ENCODE peak calls at places on chromosomes 4 and X, in five cellular contexts. One of them, this sample, is unnamed.

GRCh38 chrX:23752740-23753435 is 9.8 kb upstream of the ACOT9 start:
- DNase-seq in tibial nerve: no peak
- DNase-seq in sigmoid colon: no peak
- DNase-seq in A549: peak
- DNase-seq in suprapubic skin: no peak
- DNase-seq in this sample: no peak

GRCh38 chr4:97984545-97985131 is 158.6 kb downstream of the STPG2 start:
- DNase-seq in tibial nerve: no peak
- DNase-seq in sigmoid colon: no peak
- DNase-seq in A549: peak
- DNase-seq in suprapubic skin: no peak
- DNase-seq in this sample: no peak

GRCh38 chrX:31836479-31836878 is 764.6 kb upstream of the FTHL17 start:
- DNase-seq in tibial nerve: no peak
- DNase-seq in sigmoid colon: no peak
- DNase-seq in A549: no peak
- DNase-seq in suprapubic skin: no peak
- DNase-seq in this sample: no peak

GRCh38 chrX:153877571-153878261 is 8.3 kb downstream of the L1CAM start:
- DNase-seq in tibial nerve: no peak
- DNase-seq in sigmoid colon: no peak
- DNase-seq in A549: no peak
- DNase-seq in suprapubic skin: no peak
- DNase-seq in this sample: no peak

GRCh38 chr4:168981460-168981859 is 28.6 kb downstream of the CBR4 start:
- DNase-seq in tibial nerve: no peak
- DNase-seq in sigmoid colon: no peak
- DNase-seq in A549: no peak
- DNase-seq in suprapubic skin: no peak
- DNase-seq in this sample: no peak

GRCh38 chrX:42070866-42071265 is 147.5 kb upstream of the CASK start:
- DNase-seq in tibial nerve: no peak
- DNase-seq in sigmoid colon: no peak
- DNase-seq in A549: no peak
- DNase-seq in suprapubic skin: no peak
- DNase-seq in this sample: no peak

GRCh38 chrX:41822917-41823316 is 98.9 kb downstream of the GPR82 start:
- DNase-seq in tibial nerve: no peak
- DNase-seq in sigmoid colon: no peak
- DNase-seq in A549: no peak
- DNase-seq in suprapubic skin: no peak
- DNase-seq in this sample: no peak

GRCh38 chr4:136571315-136571714 is 961.0 kb downstream of the PCDH18 start:
- DNase-seq in tibial nerve: no peak
- DNase-seq in sigmoid colon: no peak
- DNase-seq in A549: no peak
- DNase-seq in suprapubic skin: no peak
- DNase-seq in this sample: no peak

GRCh38 chrX:46611658-46612362 is 38.2 kb downstream of the CHST7 start:
- DNase-seq in tibial nerve: no peak
- DNase-seq in sigmoid colon: no peak
- DNase-seq in A549: no peak
- DNase-seq in suprapubic skin: no peak
- DNase-seq in this sample: no peak

GRCh38 chr4:56227301-56227835 is 159.9 kb downstream of the AASDH start:
- DNase-seq in tibial nerve: no peak
- DNase-seq in sigmoid colon: no peak
- DNase-seq in A549: no peak
- DNase-seq in suprapubic skin: no peak
- DNase-seq in this sample: no peak

GRCh38 chr4:776743-777441 is 49.0 kb downstream of the CPLX1 start:
- DNase-seq in tibial nerve: no peak
- DNase-seq in sigmoid colon: no peak
- DNase-seq in A549: no peak
- DNase-seq in suprapubic skin: no peak
- DNase-seq in this sample: no peak

GRCh38 chr4:24840362-24840761 is 45.0 kb downstream of the SOD3 start:
- DNase-seq in tibial nerve: no peak
- DNase-seq in sigmoid colon: no peak
- DNase-seq in A549: no peak
- DNase-seq in suprapubic skin: no peak
- DNase-seq in this sample: no peak

GRCh38 chrX:6184900-6185515 is 43.7 kb downstream of the NLGN4X start:
- DNase-seq in tibial nerve: no peak
- DNase-seq in sigmoid colon: no peak
- DNase-seq in A549: no peak
- DNase-seq in suprapubic skin: no peak
- DNase-seq in this sample: peak

GRCh38 chr4:139436122-139436521 is 17.8 kb upstream of the RAB33B start:
- DNase-seq in tibial nerve: no peak
- DNase-seq in sigmoid colon: no peak
- DNase-seq in A549: no peak
- DNase-seq in suprapubic skin: no peak
- DNase-seq in this sample: no peak

GRCh38 chr4:8553958-8554357 is 26.2 kb upstream of the GPR78 start:
- DNase-seq in tibial nerve: no peak
- DNase-seq in sigmoid colon: peak
- DNase-seq in A549: no peak
- DNase-seq in suprapubic skin: peak
- DNase-seq in this sample: no peak

GRCh38 chr4:1290165-1290977 is 680 bp downstream of the MAEA start:
- DNase-seq in tibial nerve: no peak
- DNase-seq in sigmoid colon: no peak
- DNase-seq in A549: peak
- DNase-seq in suprapubic skin: peak
- DNase-seq in this sample: peak

GRCh38 chr4:141339386-141339785 is 118.7 kb downstream of the ZNF330 start:
- DNase-seq in tibial nerve: no peak
- DNase-seq in sigmoid colon: no peak
- DNase-seq in A549: no peak
- DNase-seq in suprapubic skin: no peak
- DNase-seq in this sample: no peak

GRCh38 chr4:121370729-121371325 is 10.0 kb downstream of the QRFPR start:
- DNase-seq in tibial nerve: peak
- DNase-seq in sigmoid colon: no peak
- DNase-seq in A549: peak
- DNase-seq in suprapubic skin: no peak
- DNase-seq in this sample: peak

GRCh38 chr4:2763511-2763967 is 7.4 kb upstream of the TNIP2 start:
- DNase-seq in tibial nerve: no peak
- DNase-seq in sigmoid colon: peak
- DNase-seq in A549: no peak
- DNase-seq in suprapubic skin: no peak
- DNase-seq in this sample: no peak

GRCh38 chrX:71623714-71624113 is 5.4 kb upstream of the CXCR3 start:
- DNase-seq in tibial nerve: no peak
- DNase-seq in sigmoid colon: no peak
- DNase-seq in A549: no peak
- DNase-seq in suprapubic skin: no peak
- DNase-seq in this sample: peak

GRCh38 chr4:115343171-115343570 is 229.8 kb upstream of the NDST4 start:
- DNase-seq in tibial nerve: no peak
- DNase-seq in sigmoid colon: no peak
- DNase-seq in A549: no peak
- DNase-seq in suprapubic skin: no peak
- DNase-seq in this sample: no peak

GRCh38 chr4:163540977-163541376 is 46.5 kb downstream of the TMA16 start:
- DNase-seq in tibial nerve: no peak
- DNase-seq in sigmoid colon: no peak
- DNase-seq in A549: no peak
- DNase-seq in suprapubic skin: no peak
- DNase-seq in this sample: no peak

GRCh38 chr4:1351854-1352633 is 5.0 kb downstream of the UVSSA start:
- DNase-seq in tibial nerve: peak
- DNase-seq in sigmoid colon: peak
- DNase-seq in A549: peak
- DNase-seq in suprapubic skin: peak
- DNase-seq in this sample: peak

GRCh38 chr4:137998666-137999429 is 243.3 kb downstream of the SLC7A11 start:
- DNase-seq in tibial nerve: no peak
- DNase-seq in sigmoid colon: no peak
- DNase-seq in A549: no peak
- DNase-seq in suprapubic skin: no peak
- DNase-seq in this sample: no peak

GRCh38 chr4:56038763-56039162 is 90.0 kb downstream of the CEP135 start:
- DNase-seq in tibial nerve: no peak
- DNase-seq in sigmoid colon: no peak
- DNase-seq in A549: no peak
- DNase-seq in suprapubic skin: no peak
- DNase-seq in this sample: no peak

GRCh38 chrX:1453951-1454785 is 1.5 kb upstream of the ASMTL start:
- DNase-seq in tibial nerve: peak
- DNase-seq in sigmoid colon: peak
- DNase-seq in A549: peak
- DNase-seq in suprapubic skin: peak
- DNase-seq in this sample: peak

GRCh38 chr4:151850751-151851150 is 89.9 kb upstream of the GATB start:
- DNase-seq in tibial nerve: no peak
- DNase-seq in sigmoid colon: no peak
- DNase-seq in A549: no peak
- DNase-seq in suprapubic skin: no peak
- DNase-seq in this sample: no peak

GRCh38 chrX:40298569-40298968 is 200.8 kb upstream of the BCOR start:
- DNase-seq in tibial nerve: no peak
- DNase-seq in sigmoid colon: no peak
- DNase-seq in A549: no peak
- DNase-seq in suprapubic skin: no peak
- DNase-seq in this sample: no peak

GRCh38 chrX:40299502-40300118 is 201.9 kb upstream of the BCOR start:
- DNase-seq in tibial nerve: no peak
- DNase-seq in sigmoid colon: no peak
- DNase-seq in A549: no peak
- DNase-seq in suprapubic skin: no peak
- DNase-seq in this sample: no peak

GRCh38 chrX:40299028-40299479 is 201.3 kb upstream of the BCOR start:
- DNase-seq in tibial nerve: peak
- DNase-seq in sigmoid colon: no peak
- DNase-seq in A549: no peak
- DNase-seq in suprapubic skin: no peak
- DNase-seq in this sample: no peak

GRCh38 chrX:40300286-40300890 is 202.6 kb upstream of the BCOR start:
- DNase-seq in tibial nerve: no peak
- DNase-seq in sigmoid colon: no peak
- DNase-seq in A549: no peak
- DNase-seq in suprapubic skin: no peak
- DNase-seq in this sample: no peak

GRCh38 chrX:40297949-40298539 is 200.3 kb upstream of the BCOR start:
- DNase-seq in tibial nerve: no peak
- DNase-seq in sigmoid colon: no peak
- DNase-seq in A549: no peak
- DNase-seq in suprapubic skin: no peak
- DNase-seq in this sample: no peak
- TF ChIP-seq EP300 in tibial nerve: no peak
- TF ChIP-seq EP300 in sigmoid colon: no peak
- TF ChIP-seq EP300 in A549: no peak
- TF ChIP-seq EP300 in suprapubic skin: no peak
- TF ChIP-seq EP300 in this sample: no peak

GRCh38 chr4:83272900-83273299 is 11.7 kb downstream of the COQ2 start:
- DNase-seq in tibial nerve: no peak
- DNase-seq in sigmoid colon: no peak
- DNase-seq in A549: no peak
- DNase-seq in suprapubic skin: no peak
- DNase-seq in this sample: no peak
- TF ChIP-seq EP300 in tibial nerve: no peak
- TF ChIP-seq EP300 in sigmoid colon: no peak
- TF ChIP-seq EP300 in A549: no peak
- TF ChIP-seq EP300 in suprapubic skin: no peak
- TF ChIP-seq EP300 in this sample: no peak

GRCh38 chr4:76697129-76697803 is 200.7 kb downstream of the SOWAHB start:
- DNase-seq in tibial nerve: no peak
- DNase-seq in sigmoid colon: no peak
- DNase-seq in A549: no peak
- DNase-seq in suprapubic skin: no peak
- DNase-seq in this sample: no peak

GRCh38 chr4:76692761-76693160 is 205.2 kb downstream of the SOWAHB start:
- DNase-seq in tibial nerve: no peak
- DNase-seq in sigmoid colon: no peak
- DNase-seq in A549: no peak
- DNase-seq in suprapubic skin: no peak
- DNase-seq in this sample: no peak

GRCh38 chr4:76694056-76694455 is 203.9 kb downstream of the SOWAHB start:
- DNase-seq in tibial nerve: no peak
- DNase-seq in sigmoid colon: no peak
- DNase-seq in A549: peak
- DNase-seq in suprapubic skin: no peak
- DNase-seq in this sample: no peak

GRCh38 chr4:76698141-76698540 is 199.8 kb downstream of the SOWAHB start:
- DNase-seq in tibial nerve: no peak
- DNase-seq in sigmoid colon: no peak
- DNase-seq in A549: no peak
- DNase-seq in suprapubic skin: no peak
- DNase-seq in this sample: no peak

DNA sequence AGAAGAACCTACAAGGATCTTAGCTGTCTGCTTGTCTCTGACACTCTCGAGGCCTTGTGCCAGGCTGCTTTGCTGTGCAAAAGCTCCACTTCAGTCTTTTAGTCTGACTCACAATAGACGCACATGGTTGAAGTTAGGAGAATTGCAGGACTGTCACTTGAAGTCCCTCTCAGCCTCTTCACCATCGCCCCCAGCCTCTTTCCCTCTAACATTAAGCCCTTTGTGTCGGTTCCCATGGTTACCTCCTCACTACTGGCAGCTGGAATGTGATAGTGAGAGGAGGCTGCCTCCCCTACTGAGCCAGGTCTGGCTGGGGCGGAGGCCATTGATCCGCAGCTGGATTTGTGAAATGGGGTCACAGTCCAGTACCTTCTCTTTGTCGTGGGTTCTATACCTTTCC is 201.8 kb downstream of the SOWAHB start:
- DNase-seq in tibial nerve: no peak
- DNase-seq in sigmoid colon: no peak
- DNase-seq in A549: no peak
- DNase-seq in suprapubic skin: no peak
- DNase-seq in this sample: no peak
- TF ChIP-seq EP300 in tibial nerve: no peak
- TF ChIP-seq EP300 in sigmoid colon: no peak
- TF ChIP-seq EP300 in A549: no peak
- TF ChIP-seq EP300 in suprapubic skin: no peak
- TF ChIP-seq EP300 in this sample: no peak

GRCh38 chr4:158997660-158998349 is 105.1 kb upstream of the RAPGEF2 start:
- DNase-seq in tibial nerve: no peak
- DNase-seq in sigmoid colon: no peak
- DNase-seq in A549: no peak
- DNase-seq in suprapubic skin: no peak
- DNase-seq in this sample: no peak

GRCh38 chr4:158998624-158999023 is 104.3 kb upstream of the RAPGEF2 start:
- DNase-seq in tibial nerve: no peak
- DNase-seq in sigmoid colon: no peak
- DNase-seq in A549: no peak
- DNase-seq in suprapubic skin: no peak
- DNase-seq in this sample: peak

GRCh38 chr4:158999849-159000248 is 103.0 kb upstream of the RAPGEF2 start:
- DNase-seq in tibial nerve: no peak
- DNase-seq in sigmoid colon: no peak
- DNase-seq in A549: no peak
- DNase-seq in suprapubic skin: no peak
- DNase-seq in this sample: no peak

GRCh38 chr4:158996669-158997074 is 106.2 kb upstream of the RAPGEF2 start:
- DNase-seq in tibial nerve: no peak
- DNase-seq in sigmoid colon: no peak
- DNase-seq in A549: peak
- DNase-seq in suprapubic skin: no peak
- DNase-seq in this sample: no peak

GRCh38 chr4:158999166-158999682 is 103.7 kb upstream of the RAPGEF2 start:
- DNase-seq in tibial nerve: no peak
- DNase-seq in sigmoid colon: no peak
- DNase-seq in A549: no peak
- DNase-seq in suprapubic skin: no peak
- DNase-seq in this sample: no peak
- TF ChIP-seq EP300 in tibial nerve: no peak
- TF ChIP-seq EP300 in sigmoid colon: no peak
- TF ChIP-seq EP300 in A549: no peak
- TF ChIP-seq EP300 in suprapubic skin: no peak
- TF ChIP-seq EP300 in this sample: no peak

This sample was measured in transverse colon.